ENCODE peak calls at places on chromosomes 16 and 17, in five cellular contexts. D is tibial nerve; X is IMR-90; L is effector memory CD4-positive, alpha-beta T cell; M is kidney epithelial cell. W is an unnamed sample.

GRCh38 chr16:29820730-29821662 is 734 bp downstream of the MVP start:
- DNase-seq in D (no peak), X (no peak), L (peak; percentile 47), M (no peak), W (peak; percentile 46)

GRCh38 chr17:73248532-73248931 is 13.1 kb downstream of the CPSF4L start:
- DNase-seq in D (no peak), X (no peak), L (no peak), M (no peak), W (no peak)

GRCh38 chr17:41610965-41611640 is 1.5 kb downstream of the KRT16 start:
- DNase-seq in D (no peak), X (no peak), L (no peak), M (no peak), W (no peak)

GRCh38 chr17:47603830-47604229 is 45.9 kb upstream of the KPNB1 start:
- DNase-seq in D (no peak), X (no peak), L (no peak), M (no peak), W (no peak)

GRCh38 chr16:70715113-70715711 is 29.4 kb upstream of the MTSS2 start:
- DNase-seq in D (no peak), X (peak; percentile 98), L (no peak), M (peak; percentile 99), W (no peak)

GRCh38 chr16:871562-872330 is 71.2 kb upstream of the GNG13 start:
- DNase-seq in D (no peak), X (no peak), L (no peak), M (no peak), W (no peak)

GRCh38 chr17:75666959-75667790 is at the start of the genes RECQL5 and SAP30BP:
- DNase-seq in D (peak; percentile 99), X (peak; percentile 98), L (peak; percentile 98), M (peak; percentile 85), W (peak; percentile 96)

GRCh38 chr16:9437115-9437514 is 345.7 kb downstream of the HAPSTR1 start:
- DNase-seq in D (no peak), X (no peak), L (no peak), M (no peak), W (no peak)

GRCh38 chr16:55734665-55735064 is 78.9 kb downstream of the SLC6A2 start:
- DNase-seq in D (no peak), X (no peak), L (no peak), M (no peak), W (no peak)
- H3K27me3 ChIP-seq in D (no peaks in the 10 kb centered on the region), X (no peaks in the 10 kb centered on the region), L (no peaks in the 10 kb centered on the region), M (no peaks in the 10 kb centered on the region), W (no peaks in the 10 kb centered on the region)

DNA sequence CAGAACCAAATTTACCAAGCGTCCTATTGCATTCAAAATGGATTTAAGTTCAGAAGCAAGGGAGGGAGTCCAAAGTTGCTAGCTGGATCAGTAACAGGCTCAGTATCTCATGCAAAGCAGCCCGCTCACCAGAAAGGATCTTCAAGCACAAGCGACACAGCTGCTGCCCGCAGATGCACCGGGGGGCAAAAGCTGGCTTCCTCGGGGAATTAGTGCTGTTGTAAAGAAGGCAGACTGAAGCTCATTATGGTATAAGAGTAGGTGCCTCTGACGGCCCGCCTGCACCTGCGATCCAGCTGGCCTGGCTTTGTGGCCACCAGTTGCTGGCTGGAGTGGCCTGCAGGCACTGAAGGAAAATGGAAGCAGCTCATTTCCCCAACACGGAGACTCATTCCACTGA is 128.4 kb upstream of the RCVRN start:
- DNase-seq in D (no peak), X (no peak), L (no peak), M (no peak), W (no peak)
- H3K4me3 ChIP-seq in D (peak overlapping the region; percentile 59), X (no peak overlapping the region), L (no peak overlapping the region), M (no peak overlapping the region), W (no peak overlapping the region)

GRCh38 chr17:49574945-49575523 is 637 bp upstream of the NXPH3 start:
- DNase-seq in D (no peak), X (no peak), L (no peak), M (no peak), W (no peak)
- H3K27me3 ChIP-seq in D (no peaks in the 10 kb centered on the region), X (peaks cover 65% of the 10 kb centered on the region), L (peaks cover 36% of the 10 kb centered on the region), M (peaks cover 68% of the 10 kb centered on the region), W (peaks cover 18% of the 10 kb centered on the region)

GRCh38 chr17:50062323-50063243 is 6.7 kb downstream of the ITGA3 start:
- DNase-seq in D (no peak), X (peak; percentile 73), L (no peak), M (peak; percentile 95), W (no peak)
- H3K4me3 ChIP-seq in D (no peak overlapping the region), X (no peak overlapping the region), L (no peak overlapping the region), M (no peak overlapping the region), W (no peak overlapping the region)

GRCh38 chr17:50112694-50113093 is 17.3 kb downstream of the SAMD14 start:
- DNase-seq in D (no peak), X (no peak), L (no peak), M (no peak), W (no peak)

GRCh38 chr17:50114401-50114800 is 15.6 kb downstream of the SAMD14 start:
- DNase-seq in D (no peak), X (no peak), L (no peak), M (no peak), W (no peak)

GRCh38 chr17:50113624-50114320 is 16.2 kb downstream of the SAMD14 start:
- DNase-seq in D (no peak), X (no peak), L (no peak), M (no peak), W (no peak)

GRCh38 chr17:50115744-50116143 is 14.2 kb downstream of the SAMD14 start:
- DNase-seq in D (no peak), X (no peak), L (no peak), M (no peak), W (no peak)

GRCh38 chr17:50114849-50115357 is 15.1 kb downstream of the SAMD14 start:
- DNase-seq in D (peak; percentile 62), X (peak; percentile 70), L (no peak), M (no peak), W (no peak)
- H3K27me3 ChIP-seq in D (no peaks in the 10 kb centered on the region), X (no peaks in the 10 kb centered on the region), L (no peaks in the 10 kb centered on the region), M (peaks cover 2% of the 10 kb centered on the region), W (peaks cover 7% of the 10 kb centered on the region)

GRCh38 chr17:36942031-36942599 is 4.8 kb downstream of the LHX1 start:
- DNase-seq in D (no peak), X (no peak), L (no peak), M (no peak), W (no peak)
- H3K4me3 ChIP-seq in D (no peak overlapping the region), X (no peak overlapping the region), L (peak overlapping the region; percentile 5), M (peak overlapping the region; percentile 61), W (no peak overlapping the region)

GRCh38 chr16:31412750-31413149 is 15.4 kb downstream of the COX6A2 start:
- DNase-seq in D (no peak), X (no peak), L (no peak), M (no peak), W (no peak)

GRCh38 chr16:31410082-31410481 is 16.9 kb downstream of the ITGAD start:
- DNase-seq in D (no peak), X (no peak), L (no peak), M (no peak), W (no peak)

GRCh38 chr16:31411024-31411845 is 16.9 kb downstream of the COX6A2 start:
- DNase-seq in D (no peak), X (no peak), L (no peak), M (no peak), W (no peak)

GRCh38 chr16:31407406-31407805 is 14.3 kb downstream of the ITGAD start:
- DNase-seq in D (no peak), X (no peak), L (no peak), M (no peak), W (no peak)

GRCh38 chr16:31409433-31409832 is 16.3 kb downstream of the ITGAD start:
- DNase-seq in D (no peak), X (peak; percentile 66), L (no peak), M (no peak), W (no peak)
- H3K27me3 ChIP-seq in D (no peaks in the 10 kb centered on the region), X (peaks cover 13% of the 10 kb centered on the region), L (no peaks in the 10 kb centered on the region), M (no peaks in the 10 kb centered on the region), W (no peaks in the 10 kb centered on the region)

DNA sequence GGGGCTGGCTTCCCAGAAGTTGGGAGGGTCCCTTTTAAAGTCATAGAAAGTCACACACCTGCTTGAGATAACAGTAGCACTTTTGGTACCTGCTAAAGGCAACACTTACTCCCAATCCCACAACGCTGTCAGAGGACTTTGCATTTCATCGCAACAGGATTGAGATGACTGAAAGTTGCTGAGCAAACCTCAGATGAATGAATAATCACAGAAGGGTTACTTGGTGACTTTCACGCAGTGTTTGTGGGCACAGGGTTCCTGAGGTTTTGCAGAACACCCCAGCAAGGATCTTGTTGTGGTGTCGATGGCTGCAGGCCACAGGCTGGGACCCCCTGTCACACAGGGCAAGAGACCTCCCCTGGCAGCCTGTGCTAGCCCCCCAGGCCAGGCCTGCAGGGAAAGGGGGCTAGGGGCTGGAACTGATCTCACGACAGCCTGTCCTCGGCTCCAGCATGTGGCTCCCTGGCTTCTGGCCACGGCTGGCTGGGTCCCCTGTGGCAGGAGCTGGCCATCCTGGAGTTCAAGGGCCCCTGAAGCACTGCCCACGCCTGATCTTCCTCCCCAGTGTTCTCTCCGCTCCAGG is 79.4 kb upstream of the CBX4 start:
- DNase-seq in D (no peak), X (no peak), L (no peak), M (no peak), W (no peak)
- H3K4me3 ChIP-seq in D (no peak overlapping the region), X (no peak overlapping the region), L (no peak overlapping the region), M (no peak overlapping the region), W (no peak overlapping the region)

GRCh38 chr16:49278944-49279725 is 2.5 kb downstream of the CBLN1 start:
- DNase-seq in D (no peak), X (no peak), L (no peak), M (no peak), W (no peak)
- H3K27me3 ChIP-seq in D (no peaks in the 10 kb centered on the region), X (peaks cover 70% of the 10 kb centered on the region), L (peaks cover 13% of the 10 kb centered on the region), M (peaks cover 91% of the 10 kb centered on the region), W (peaks cover 30% of the 10 kb centered on the region)